ENCODE peak calls at places on chromosomes 13 and 19, in four cellular contexts. One of them, this sample, is unnamed.

GRCh38 chr19:13847033-13847899 is 29.7 kb upstream of the NANOS3 start:
- DNase-seq in K562: peak; percentile 96
- DNase-seq in colonic mucosa: peak; percentile 92
- DNase-seq in Karpas-422: peak; percentile 69
- DNase-seq in this sample: peak; percentile 97

GRCh38 chr19:11180346-11180745 is 17.0 kb downstream of the KANK2 start:
- DNase-seq in K562: no peak
- DNase-seq in colonic mucosa: no peak
- DNase-seq in Karpas-422: no peak
- DNase-seq in this sample: no peak

GRCh38 chr13:75558130-75558840 is 8.7 kb downstream of the UCHL3 start:
- DNase-seq in K562: no peak
- DNase-seq in colonic mucosa: no peak
- DNase-seq in Karpas-422: no peak
- DNase-seq in this sample: no peak

GRCh38 chr19:16942583-16942982 is 53.8 kb downstream of the F2RL3 start:
- DNase-seq in K562: no peak
- DNase-seq in colonic mucosa: no peak
- DNase-seq in Karpas-422: no peak
- DNase-seq in this sample: no peak

GRCh38 chr13:24184265-24184841 is 23.8 kb downstream of the SPATA13 start:
- DNase-seq in K562: no peak
- DNase-seq in colonic mucosa: peak; percentile 45
- DNase-seq in Karpas-422: no peak
- DNase-seq in this sample: no peak

GRCh38 chr19:5961969-5962945 is 15.7 kb downstream of the RANBP3 start:
- DNase-seq in K562: no peak
- DNase-seq in colonic mucosa: peak; percentile 79
- DNase-seq in Karpas-422: no peak
- DNase-seq in this sample: no peak

GRCh38 chr19:28242317-28242927 is 970.5 kb downstream of the UQCRFS1 start:
- DNase-seq in K562: peak; percentile 61
- DNase-seq in colonic mucosa: peak; percentile 43
- DNase-seq in Karpas-422: peak; percentile 80
- DNase-seq in this sample: no peak

GRCh38 chr13:27043013-27043412 is 128.6 kb downstream of the USP12 start:
- DNase-seq in K562: no peak
- DNase-seq in colonic mucosa: no peak
- DNase-seq in Karpas-422: no peak
- DNase-seq in this sample: peak; percentile 96

GRCh38 chr13:48263196-48263595 is 30.2 kb downstream of the ITM2B start:
- DNase-seq in K562: no peak
- DNase-seq in colonic mucosa: no peak
- DNase-seq in Karpas-422: no peak
- DNase-seq in this sample: no peak

GRCh38 chr19:927044-927706 is 1.3 kb downstream of the ARID3A start:
- DNase-seq in K562: peak; percentile 79
- DNase-seq in colonic mucosa: no peak
- DNase-seq in Karpas-422: no peak
- DNase-seq in this sample: peak; percentile 89

GRCh38 chr13:24100152-24100551 is 60.4 kb upstream of the SPATA13 start:
- DNase-seq in K562: no peak
- DNase-seq in colonic mucosa: no peak
- DNase-seq in Karpas-422: no peak
- DNase-seq in this sample: no peak

GRCh38 chr19:30924670-30925069 is 424.6 kb downstream of the TSHZ3 start:
- DNase-seq in K562: no peak
- DNase-seq in colonic mucosa: no peak
- DNase-seq in Karpas-422: no peak
- DNase-seq in this sample: no peak

GRCh38 chr13:38530492-38530891 is 156.4 kb upstream of the FREM2 start:
- DNase-seq in K562: no peak
- DNase-seq in colonic mucosa: no peak
- DNase-seq in Karpas-422: peak; percentile 60
- DNase-seq in this sample: peak; percentile 77

GRCh38 chr13:100892981-100893380 is 218.4 kb upstream of the TMTC4 start:
- DNase-seq in K562: no peak
- DNase-seq in colonic mucosa: no peak
- DNase-seq in Karpas-422: no peak
- DNase-seq in this sample: no peak

GRCh38 chr19:38793186-38793585 is 4.2 kb downstream of the LGALS7B start:
- DNase-seq in K562: no peak
- DNase-seq in colonic mucosa: no peak
- DNase-seq in Karpas-422: no peak
- DNase-seq in this sample: peak; percentile 29

GRCh38 chr13:113490496-113491417 is at the start of gene DCUN1D2:
- DNase-seq in K562: peak; percentile 89
- DNase-seq in colonic mucosa: peak; percentile 93
- DNase-seq in Karpas-422: peak; percentile 92
- DNase-seq in this sample: peak; percentile 98

GRCh38 chr19:17213334-17213733 is 1.8 kb upstream of the USE1 start:
- DNase-seq in K562: no peak
- DNase-seq in colonic mucosa: no peak
- DNase-seq in Karpas-422: no peak
- DNase-seq in this sample: no peak

GRCh38 chr13:112711528-112712265 is 21.9 kb downstream of the ATP11A start:
- DNase-seq in K562: peak; percentile 93
- DNase-seq in colonic mucosa: peak; percentile 75
- DNase-seq in Karpas-422: no peak
- DNase-seq in this sample: peak; percentile 93

GRCh38 chr13:46530084-46530935 is 22.7 kb upstream of the LRCH1 start:
- DNase-seq in K562: no peak
- DNase-seq in colonic mucosa: no peak
- DNase-seq in Karpas-422: no peak
- DNase-seq in this sample: peak; percentile 65

GRCh38 chr19:11560404-11560988 is 1.5 kb upstream of the ELOF1 start:
- DNase-seq in K562: peak; percentile 96
- DNase-seq in colonic mucosa: peak; percentile 72
- DNase-seq in Karpas-422: peak; percentile 93
- DNase-seq in this sample: peak; percentile 82

GRCh38 chr13:45207319-45207718 is 6.5 kb upstream of the KCTD4 start:
- DNase-seq in K562: no peak
- DNase-seq in colonic mucosa: no peak
- DNase-seq in Karpas-422: no peak
- DNase-seq in this sample: peak; percentile 23

GRCh38 chr19:49594157-49595005 is 3.4 kb downstream of the PRR12 start:
- DNase-seq in K562: no peak
- DNase-seq in colonic mucosa: peak; percentile 22
- DNase-seq in Karpas-422: no peak
- DNase-seq in this sample: no peak

GRCh38 chr19:58350001-58350801 is 3.1 kb downstream of the A1BG start:
- DNase-seq in K562: no peak
- DNase-seq in colonic mucosa: no peak
- DNase-seq in Karpas-422: no peak
- DNase-seq in this sample: no peak

GRCh38 chr19:58349590-58349989 is 3.7 kb downstream of the A1BG start:
- DNase-seq in K562: no peak
- DNase-seq in colonic mucosa: no peak
- DNase-seq in Karpas-422: no peak
- DNase-seq in this sample: no peak

GRCh38 chr19:58351558-58351878 is 1.8 kb downstream of the A1BG start:
- DNase-seq in K562: no peak
- DNase-seq in colonic mucosa: no peak
- DNase-seq in Karpas-422: no peak
- DNase-seq in this sample: no peak

GRCh38 chr19:58351996-58352755 is 1.1 kb downstream of the A1BG start:
- DNase-seq in K562: no peak
- DNase-seq in colonic mucosa: no peak
- DNase-seq in Karpas-422: no peak
- DNase-seq in this sample: no peak

DNA sequence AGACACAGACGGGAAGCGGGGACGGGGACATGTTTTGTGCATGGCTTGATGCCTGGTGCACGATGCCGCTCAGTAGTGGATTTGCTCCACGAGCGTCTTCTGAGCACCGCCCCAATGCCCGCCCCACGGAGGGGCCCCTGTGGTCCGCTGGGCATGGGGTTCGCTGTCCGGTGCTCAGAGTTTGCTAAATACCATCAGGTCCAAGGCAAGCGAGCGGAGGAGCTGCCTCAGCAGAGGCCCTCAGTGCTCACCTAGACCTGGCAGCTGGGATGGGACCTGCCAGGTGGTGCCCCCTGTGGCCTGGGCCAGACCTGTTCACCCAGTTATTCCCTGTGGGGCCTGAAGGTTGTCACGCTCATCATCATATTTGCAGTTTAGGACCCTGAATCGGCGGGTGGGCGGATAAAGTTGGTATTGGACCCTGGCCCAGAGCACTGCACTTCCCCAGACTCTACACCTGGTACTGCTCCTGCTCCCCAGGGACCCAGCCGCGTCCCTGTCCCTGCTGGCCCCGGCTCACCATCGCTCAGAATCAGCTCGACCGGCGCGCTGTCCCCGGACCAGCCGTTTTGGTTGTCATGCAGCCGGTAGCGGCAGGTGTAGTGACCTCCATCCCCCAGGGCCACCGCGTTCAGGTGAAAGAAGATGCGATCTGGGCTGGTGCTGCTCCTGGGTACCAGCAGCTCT is 2.3 kb downstream of the A1BG start:
- DNase-seq in K562: no peak
- DNase-seq in colonic mucosa: no peak
- DNase-seq in Karpas-422: no peak
- DNase-seq in this sample: no peak
- H3K9ac ChIP-seq in K562: no peak overlapping the region
- H3K9ac ChIP-seq in colonic mucosa: no peak overlapping the region
- H3K9ac ChIP-seq in Karpas-422: no peak overlapping the region
- H3K9ac ChIP-seq in this sample: no peak overlapping the region

GRCh38 chr19:54431255-54431838 is 16.1 kb downstream of the TTYH1 start:
- DNase-seq in K562: no peak
- DNase-seq in colonic mucosa: no peak
- DNase-seq in Karpas-422: no peak
- DNase-seq in this sample: no peak

GRCh38 chr19:54428323-54429175 is 13.3 kb downstream of the TTYH1 start:
- DNase-seq in K562: no peak
- DNase-seq in colonic mucosa: no peak
- DNase-seq in Karpas-422: no peak
- DNase-seq in this sample: no peak

GRCh38 chr19:54430306-54431254 is 15.3 kb downstream of the TTYH1 start:
- DNase-seq in K562: peak; percentile 63
- DNase-seq in colonic mucosa: no peak
- DNase-seq in Karpas-422: peak; percentile 64
- DNase-seq in this sample: peak; percentile 68

GRCh38 chr19:54429176-54429495 is 13.9 kb downstream of the TTYH1 start:
- DNase-seq in K562: no peak
- DNase-seq in colonic mucosa: no peak
- DNase-seq in Karpas-422: no peak
- DNase-seq in this sample: no peak

DNA sequence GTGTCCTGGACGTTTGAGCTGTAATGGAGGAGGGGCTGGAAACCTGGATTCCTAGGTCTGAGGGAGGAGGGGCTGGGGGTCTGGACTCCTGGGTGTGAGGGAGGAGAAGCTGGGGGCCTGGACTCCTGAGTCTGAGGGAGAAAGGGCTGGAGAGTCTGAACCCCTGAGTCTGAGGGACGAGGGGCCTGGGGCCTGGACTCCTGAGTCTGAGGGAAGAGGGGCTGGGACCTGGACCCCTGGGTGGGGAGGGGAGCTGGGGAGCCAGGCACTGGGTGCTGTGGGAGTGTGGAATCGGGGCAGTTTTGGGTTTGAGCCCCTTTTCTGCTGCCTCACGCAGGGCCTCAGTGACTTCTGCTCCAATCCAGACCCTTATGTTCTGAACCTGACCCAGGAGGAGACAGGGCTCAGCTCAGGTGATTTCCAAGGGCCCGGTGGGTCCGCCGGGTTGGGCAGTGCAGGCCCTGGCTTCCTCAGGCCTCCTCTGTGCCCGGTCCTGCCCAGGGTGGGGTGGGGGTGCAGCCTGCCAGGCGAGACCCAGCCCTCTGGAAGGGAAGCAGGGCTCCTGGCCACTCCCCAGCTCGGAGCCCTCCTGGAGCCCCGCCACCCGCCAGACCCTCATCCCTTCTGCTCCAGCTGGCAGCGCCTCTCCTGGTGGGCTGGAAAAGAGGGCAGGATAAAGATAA is 14.4 kb downstream of the TTYH1 start:
- DNase-seq in K562: no peak
- DNase-seq in colonic mucosa: no peak
- DNase-seq in Karpas-422: no peak
- DNase-seq in this sample: no peak
- H3K4me3 ChIP-seq in K562: no peak overlapping the region
- H3K4me3 ChIP-seq in colonic mucosa: no peak overlapping the region
- H3K4me3 ChIP-seq in Karpas-422: no peak overlapping the region
- H3K4me3 ChIP-seq in this sample: no peak overlapping the region

DNA sequence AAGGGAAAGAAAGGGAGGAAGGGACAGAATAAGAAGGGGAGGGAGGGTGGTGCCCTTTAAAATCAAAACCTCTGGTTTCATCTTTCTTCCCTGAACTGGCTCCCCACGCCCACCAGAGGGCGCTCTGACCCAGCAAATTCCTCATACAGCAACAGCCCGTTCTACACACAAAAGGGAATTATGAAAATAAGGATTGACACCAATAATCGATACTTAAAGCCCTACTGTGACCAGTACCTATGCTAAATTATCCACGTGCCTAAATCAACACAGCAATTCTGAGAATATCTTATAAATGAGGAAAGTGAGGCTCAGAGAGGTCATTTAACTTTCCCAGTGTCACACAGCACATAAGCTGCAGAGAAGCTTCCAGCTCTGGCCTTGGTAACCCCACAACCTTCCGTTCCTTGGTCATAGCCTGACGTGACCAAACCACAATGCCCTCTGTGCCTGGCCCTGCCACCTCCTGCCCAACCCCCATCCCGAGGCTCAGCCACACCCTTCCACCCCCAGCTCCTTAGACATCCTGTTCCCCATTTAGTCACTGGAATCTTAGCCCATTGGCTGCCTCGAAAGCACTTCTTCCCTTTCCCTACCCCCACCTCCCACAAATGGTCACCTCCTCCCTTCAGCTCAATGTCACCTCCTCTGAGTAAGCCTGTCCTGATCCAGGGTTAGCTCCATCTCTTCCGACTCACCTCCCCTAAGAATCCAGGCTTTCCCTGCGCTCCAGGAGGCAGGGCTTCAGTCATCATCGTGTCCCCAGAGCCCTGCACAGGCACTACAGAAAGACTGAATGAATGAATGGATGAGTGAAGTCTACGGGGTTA is 34.2 kb upstream of the PNMA8B start:
- DNase-seq in K562: peak; percentile 82
- DNase-seq in colonic mucosa: peak; percentile 69
- DNase-seq in Karpas-422: peak; percentile 83
- DNase-seq in this sample: peak; percentile 86
- H3K9me3 ChIP-seq in K562: no peaks in the 10 kb centered on the region
- H3K9me3 ChIP-seq in colonic mucosa: no peaks in the 10 kb centered on the region
- H3K9me3 ChIP-seq in Karpas-422: no peaks in the 10 kb centered on the region
- H3K9me3 ChIP-seq in this sample: no peaks in the 10 kb centered on the region

GRCh38 chr19:42179501-42179817 is 38.0 kb downstream of the DEDD2 start:
- DNase-seq in K562: no peak
- DNase-seq in colonic mucosa: no peak
- DNase-seq in Karpas-422: no peak
- DNase-seq in this sample: no peak

GRCh38 chr19:42184401-42184861 is 33.0 kb downstream of the DEDD2 start:
- DNase-seq in K562: peak; percentile 86
- DNase-seq in colonic mucosa: peak; percentile 79
- DNase-seq in Karpas-422: peak; percentile 90
- DNase-seq in this sample: peak; percentile 93

GRCh38 chr19:42188665-42189064 is 28.8 kb downstream of the DEDD2 start:
- DNase-seq in K562: no peak
- DNase-seq in colonic mucosa: no peak
- DNase-seq in Karpas-422: no peak
- DNase-seq in this sample: no peak

GRCh38 chr19:42189133-42189532 is 28.3 kb downstream of the DEDD2 start:
- DNase-seq in K562: no peak
- DNase-seq in colonic mucosa: no peak
- DNase-seq in Karpas-422: no peak
- DNase-seq in this sample: no peak

GRCh38 chr19:42185281-42185680 is 32.2 kb downstream of the DEDD2 start:
- DNase-seq in K562: no peak
- DNase-seq in colonic mucosa: no peak
- DNase-seq in Karpas-422: no peak
- DNase-seq in this sample: no peak
- H3K9ac ChIP-seq in K562: no peak overlapping the region
- H3K9ac ChIP-seq in colonic mucosa: no peak overlapping the region
- H3K9ac ChIP-seq in Karpas-422: no peak overlapping the region
- H3K9ac ChIP-seq in this sample: no peak overlapping the region

This sample was measured in adipocyte.